ENCODE peak calls at places on chromosomes 3 and 15, in seven cellular contexts. D is AG09309; U is stimulated activated naive CD8-positive, alpha-beta T cell treated with anti-CD3 and anti-CD28 coated beads, Interleukin-15, Interleukin-2, amounts not matched to agents 100 U/mL and 50 U/mL, for 24 hours; R is activated CD8-positive, alpha-beta memory T cell treated with anti-CD3 and anti-CD28 coated beads, Interleukin-2, amount 50 U/mL, for 48 hours; H is NCI-H526; G is MCF 10A; N is GF-D8. K is an unnamed sample.

GRCh38 chr3:89955141-89955540 is 847.7 kb downstream of the EPHA3 start:
- DNase-seq in D (no peak), U (no peak), R (no peak), H (no peak), G (no peak), N (no peak), K (no peak)

GRCh38 chr3:134362670-134363380 is 11.4 kb downstream of the AMOTL2 start:
- DNase-seq in D (no peak), U (no peak), R (peak), H (no peak), G (no peak), N (no peak), K (peak)

GRCh38 chr15:86879250-86880229 is 799.9 kb downstream of the AGBL1 start:
- DNase-seq in D (no peak), U (no peak), R (no peak), H (no peak), G (no peak), N (no peak), K (no peak)

GRCh38 chr3:35724106-35724505 is 84.8 kb downstream of the ARPP21 start:
- DNase-seq in D (no peak), U (no peak), R (no peak), H (no peak), G (no peak), N (no peak), K (no peak)

GRCh38 chr3:121703973-121704372 is 43.3 kb upstream of the HCLS1 start:
- DNase-seq in D (no peak), U (no peak), R (no peak), H (no peak), G (no peak), N (no peak), K (no peak)

GRCh38 chr15:82942691-82943090 is 9.8 kb downstream of the HOMER2 start:
- DNase-seq in D (peak), U (no peak), R (no peak), H (no peak), G (peak), N (no peak), K (peak)

GRCh38 chr3:58272891-58273290 is 33.2 kb upstream of the RPP14 start:
- DNase-seq in D (no peak), U (no peak), R (no peak), H (no peak), G (no peak), N (no peak), K (no peak)

GRCh38 chr3:63972196-63972595 is 51.1 kb downstream of the PSMD6 start:
- DNase-seq in D (no peak), U (no peak), R (no peak), H (no peak), G (no peak), N (no peak), K (no peak)

GRCh38 chr3:13260259-13261103 is 159.6 kb downstream of the NUP210 start:
- DNase-seq in D (no peak), U (no peak), R (no peak), H (no peak), G (no peak), N (no peak), K (no peak)

GRCh38 chr15:100131321-100132224 is 210.2 kb downstream of the ADAMTS17 start:
- DNase-seq in D (no peak), U (peak), R (no peak), H (no peak), G (no peak), N (no peak), K (peak)

GRCh38 chr15:76576526-76577279 is 240.1 kb downstream of the ISL2 start:
- DNase-seq in D (no peak), U (no peak), R (no peak), H (no peak), G (peak), N (no peak), K (peak)

GRCh38 chr3:69761896-69762789 is 22.9 kb downstream of the MITF start:
- DNase-seq in D (peak), U (no peak), R (no peak), H (no peak), G (peak), N (no peak), K (no peak)